ENCODE peak calls at places on chromosomes 13 and 19, in six cellular contexts. F, R, N, M, A and B are unnamed samples.

GRCh38 chr13:20684535-20684934 is 19.0 kb upstream of the IL17D start:
- DNase-seq in F (no peak), R (no peak), N (no peak), M (no peak), A (no peak), B (peak; percentile 60)

GRCh38 chr13:50222569-50223332 is 207.5 kb downstream of the KCNRG start:
- DNase-seq in F (peak; percentile 51), R (no peak), N (no peak), M (no peak), A (peak; percentile 80), B (peak; percentile 95)

GRCh38 chr13:47126432-47126831 is 229.6 kb upstream of the HTR2A start:
- DNase-seq in F (no peak), R (no peak), N (no peak), M (no peak), A (no peak), B (no peak)

GRCh38 chr13:33401238-33401637 is 115.7 kb upstream of the STARD13 start:
- DNase-seq in F (no peak), R (no peak), N (no peak), M (no peak), A (no peak), B (no peak)

GRCh38 chr19:33557720-33558119 is 36.1 kb upstream of the PEPD start:
- DNase-seq in F (no peak), R (no peak), N (no peak), M (no peak), A (no peak), B (no peak)

GRCh38 chr13:41590643-41591042 is 133.3 kb downstream of the RGCC start:
- DNase-seq in F (no peak), R (no peak), N (no peak), M (no peak), A (no peak), B (no peak)

GRCh38 chr19:17784201-17785008 is 10.5 kb upstream of the B3GNT3 start:
- DNase-seq in F (no peak), R (peak; percentile 59), N (peak; percentile 74), M (peak; percentile 25), A (peak; percentile 49), B (peak; percentile 80)

GRCh38 chr19:23823952-23824389 is 65.3 kb upstream of the ZNF681 start:
- DNase-seq in F (no peak), R (peak; percentile 9), N (peak; percentile 48), M (no peak), A (no peak), B (peak; percentile 16)

GRCh38 chr19:679418-680286 is 3.5 kb downstream of the FSTL3 start:
- DNase-seq in F (no peak), R (peak; percentile 76), N (peak; percentile 44), M (peak; percentile 37), A (peak; percentile 76), B (peak; percentile 58)

GRCh38 chr13:28621439-28621838 is 37.5 kb upstream of the POMP start:
- DNase-seq in F (no peak), R (no peak), N (no peak), M (no peak), A (no peak), B (no peak)

GRCh38 chr13:66106246-66106645 is 1123.9 kb downstream of the PCDH9 start:
- DNase-seq in F (no peak), R (no peak), N (no peak), M (no peak), A (no peak), B (no peak)

GRCh38 chr13:75452564-75452963 is 29.4 kb downstream of the TBC1D4 start:
- DNase-seq in F (no peak), R (no peak), N (no peak), M (no peak), A (no peak), B (peak; percentile 61)

GRCh38 chr19:13082192-13083007 is 20.3 kb downstream of the LYL1 start:
- DNase-seq in F (no peak), R (peak; percentile 74), N (peak; percentile 63), M (no peak), A (no peak), B (no peak)

GRCh38 chr19:40603719-40604646 is 2.8 kb downstream of the LTBP4 start:
- DNase-seq in F (peak; percentile 93), R (peak; percentile 99), N (peak; percentile 97), M (peak; percentile 88), A (peak; percentile 97), B (peak; percentile 99)

GRCh38 chr19:21848706-21849105 is 12.7 kb upstream of the ZNF43 start:
- DNase-seq in F (no peak), R (no peak), N (no peak), M (no peak), A (no peak), B (no peak)

GRCh38 chr13:110465696-110466095 is 95.8 kb downstream of the RAB20 start:
- DNase-seq in F (no peak), R (no peak), N (no peak), M (no peak), A (no peak), B (no peak)

GRCh38 chr13:113305208-113305607 is 8.2 kb downstream of the LAMP1 start:
- DNase-seq in F (no peak), R (no peak), N (no peak), M (peak; percentile 55), A (no peak), B (peak; percentile 65)

GRCh38 chr19:1286859-1287621 is 1.4 kb downstream of the EFNA2 start:
- DNase-seq in F (no peak), R (no peak), N (no peak), M (no peak), A (no peak), B (no peak)

GRCh38 chr13:45092668-45093067 is 27.6 kb upstream of the GTF2F2 start:
- DNase-seq in F (no peak), R (no peak), N (no peak), M (peak; percentile 6), A (no peak), B (peak; percentile 28)

GRCh38 chr19:814108-815078 is 7.4 kb downstream of the PLPPR3 start:
- DNase-seq in F (no peak), R (no peak), N (no peak), M (no peak), A (no peak), B (no peak)

GRCh38 chr19:45591638-45592005 is 7.0 kb upstream of the OPA3 start:
- DNase-seq in F (no peak), R (no peak), N (no peak), M (no peak), A (no peak), B (no peak)

DNA sequence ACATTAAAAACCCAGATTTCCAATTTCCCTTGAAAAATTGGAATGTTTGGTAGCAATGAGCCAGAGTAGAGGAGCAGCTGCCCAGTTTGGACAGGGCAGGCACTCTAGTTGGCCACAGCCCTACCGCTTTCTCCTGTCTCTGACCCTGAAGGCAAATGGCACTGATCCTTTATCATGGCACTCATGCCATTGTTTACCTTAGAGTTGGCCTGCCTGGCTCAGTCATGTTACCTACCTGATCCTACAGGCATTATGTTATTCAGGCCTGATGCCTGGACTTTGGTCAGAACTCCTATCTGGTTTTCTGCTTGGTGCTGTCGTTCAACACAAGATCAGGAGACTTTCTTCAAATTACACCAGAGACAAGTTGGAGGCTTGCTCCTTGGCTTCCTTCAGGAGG is 24.9 kb upstream of the TDRD3 start:
- DNase-seq in F (no peak), R (no peak), N (no peak), M (no peak), A (no peak), B (no peak)
- TF ChIP-seq CTCF in F (no peak), R (no peak), N (no peak), M (no peak), A (no peak), B (no peak)

DNA sequence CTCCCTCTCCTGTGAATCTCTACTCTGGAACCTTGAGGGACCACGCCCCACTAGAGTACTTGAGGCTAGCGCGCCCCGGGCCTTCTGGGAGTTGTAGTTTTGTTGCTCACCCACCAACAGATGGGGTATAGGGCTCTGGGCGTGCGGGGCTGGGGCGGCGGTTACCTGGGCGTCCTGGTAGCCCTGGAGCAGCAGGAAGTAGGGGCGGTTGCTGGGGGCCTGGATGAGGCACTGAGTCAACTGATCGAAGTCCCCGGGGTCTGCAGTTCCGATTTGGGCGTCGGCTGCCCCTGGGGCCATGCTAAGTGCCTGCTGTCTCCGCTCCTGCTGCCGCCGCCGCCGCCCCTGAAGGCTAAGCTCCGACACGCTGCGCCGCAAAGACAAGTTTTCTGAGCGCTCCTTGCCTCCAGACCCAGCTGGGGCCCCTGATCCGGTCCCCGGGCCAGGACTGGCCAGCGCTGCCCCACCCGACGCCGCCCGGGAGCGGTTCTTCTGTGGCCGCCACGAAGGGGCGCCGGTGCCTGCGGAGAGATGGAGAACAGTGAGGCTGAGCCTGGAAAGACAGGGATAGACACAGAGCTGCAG is 5.3 kb downstream of the RASIP1 start:
- DNase-seq in F (no peak), R (peak; percentile 89), N (peak; percentile 87), M (no peak), A (no peak), B (no peak)
- TF ChIP-seq CTCF in F (no peak), R (no peak), N (no peak), M (no peak), A (no peak), B (no peak)

GRCh38 chr19:11450570-11451326 is 15.3 kb downstream of the PRKCSH start:
- DNase-seq in F (no peak), R (no peak), N (no peak), M (no peak), A (no peak), B (no peak)

GRCh38 chr19:11453468-11454341 is 18.3 kb downstream of the PRKCSH start:
- DNase-seq in F (no peak), R (peak; percentile 63), N (no peak), M (no peak), A (no peak), B (no peak)

GRCh38 chr19:11451327-11451941 is 16.0 kb downstream of the PRKCSH start:
- DNase-seq in F (no peak), R (no peak), N (no peak), M (no peak), A (no peak), B (no peak)

GRCh38 chr19:11452814-11453335 is 17.4 kb downstream of the PRKCSH start:
- DNase-seq in F (no peak), R (no peak), N (no peak), M (no peak), A (no peak), B (no peak)

GRCh38 chr19:11451942-11452813 is 16.7 kb downstream of the PRKCSH start:
- DNase-seq in F (no peak), R (peak; percentile 45), N (peak; percentile 50), M (no peak), A (no peak), B (no peak)
- TF ChIP-seq CTCF in F (no peak), R (peak; percentile 44), N (peak; percentile 45), M (peak; percentile 31), A (no peak), B (no peak)

GRCh38 chr13:24865158-24865557 is 101.2 kb downstream of the RNF17 start:
- DNase-seq in F (no peak), R (no peak), N (no peak), M (peak; percentile 9), A (no peak), B (peak; percentile 16)
- TF ChIP-seq CTCF in F (no peak), R (no peak), N (no peak), M (peak; percentile 63), A (no peak), B (no peak)

DNA sequence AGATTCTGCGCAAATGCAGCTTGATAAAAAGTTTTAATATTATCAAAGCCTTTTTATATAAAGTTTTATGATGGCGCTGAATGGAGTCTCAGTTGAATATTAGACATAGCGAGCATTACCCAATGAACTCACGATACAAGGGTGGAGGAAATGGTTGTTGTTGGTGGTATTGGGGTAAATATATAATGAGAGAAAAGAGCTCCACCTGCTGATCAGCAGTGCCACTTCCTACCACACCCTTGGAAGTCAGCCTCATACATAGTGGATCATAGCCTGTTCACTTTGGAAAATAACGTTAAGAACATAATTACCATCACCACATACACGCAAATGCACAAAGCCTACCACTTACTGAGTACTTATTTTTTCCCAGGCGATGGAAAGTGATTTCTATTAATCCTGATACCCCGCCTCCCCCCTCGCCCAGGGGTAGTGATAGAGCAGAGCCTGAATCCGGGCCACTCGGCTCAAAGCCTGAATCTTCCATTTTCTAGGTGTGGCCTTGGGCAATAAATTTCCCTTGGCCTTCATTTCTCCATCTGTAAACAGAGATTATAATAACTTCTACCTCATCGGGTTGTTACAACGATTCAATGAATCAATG is 358.3 kb downstream of the KLF5 start:
- DNase-seq in F (no peak), R (peak; percentile 11), N (no peak), M (no peak), A (no peak), B (peak; percentile 53)
- TF ChIP-seq CTCF in F (peak; percentile 38), R (peak; percentile 39), N (peak; percentile 44), M (peak; percentile 66), A (no peak), B (peak; percentile 25)